ENCODE peak calls at places on chromosome 18, in five cellular contexts. J, Y, Z, G and U are unnamed samples.

GRCh38 chr18:35122586-35123224 is 81.5 kb downstream of the MAPRE2 start:
- DNase-seq in J (no peak), Y (peak), Z (no peak), G (no peak), U (no peak)

GRCh38 chr18:44520981-44521672 is 159.6 kb upstream of the SETBP1 start:
- DNase-seq in J (no peak), Y (no peak), Z (no peak), G (no peak), U (no peak)

GRCh38 chr18:42486296-42486695 is 531.3 kb downstream of the PIK3C3 start:
- DNase-seq in J (no peak), Y (no peak), Z (no peak), G (no peak), U (no peak)

GRCh38 chr18:62374410-62374965 is 49.4 kb downstream of the TNFRSF11A start:
- DNase-seq in J (no peak), Y (no peak), Z (no peak), G (no peak), U (no peak)

GRCh38 chr18:46097853-46098615 is at the start of gene ATP5F1A:
- DNase-seq in J (peak), Y (peak), Z (peak), G (peak), U (peak)

GRCh38 chr18:47677952-47678351 is 252.5 kb downstream of the SMAD2 start:
- DNase-seq in J (no peak), Y (no peak), Z (no peak), G (no peak), U (no peak)

GRCh38 chr18:49227456-49227855 is 233.0 kb downstream of the DYM start:
- DNase-seq in J (no peak), Y (no peak), Z (no peak), G (no peak), U (no peak)

GRCh38 chr18:26394047-26394654 is 154.2 kb downstream of the KCTD1 start:
- DNase-seq in J (no peak), Y (no peak), Z (no peak), G (no peak), U (no peak)

GRCh38 chr18:907880-908512 is 3.3 kb downstream of the ADCYAP1 start:
- DNase-seq in J (no peak), Y (no peak), Z (no peak), G (no peak), U (peak)

GRCh38 chr18:59501876-59502221 is 142.8 kb upstream of the LMAN1 start:
- DNase-seq in J (no peak), Y (no peak), Z (no peak), G (no peak), U (no peak)

GRCh38 chr18:70288851-70289328 is at the start of gene SOCS6:
- DNase-seq in J (peak), Y (peak), Z (peak), G (no peak), U (peak)

GRCh38 chr18:7577706-7578105 is 10.6 kb downstream of the PTPRM start:
- DNase-seq in J (no peak), Y (no peak), Z (no peak), G (no peak), U (no peak)

GRCh38 chr18:8399138-8399537 is 210.1 kb upstream of the RAB12 start:
- DNase-seq in J (no peak), Y (no peak), Z (no peak), G (no peak), U (no peak)

GRCh38 chr18:76658627-76659026 is 163.6 kb upstream of the ZNF516 start:
- DNase-seq in J (no peak), Y (peak), Z (no peak), G (no peak), U (peak)

GRCh38 chr18:51890762-51891161 is 449.2 kb upstream of the DCC start:
- DNase-seq in J (peak), Y (no peak), Z (peak), G (no peak), U (no peak)

GRCh38 chr18:56083097-56083865 is 495.3 kb upstream of the TCF4 start:
- DNase-seq in J (no peak), Y (peak), Z (no peak), G (no peak), U (no peak)
- TF ChIP-seq POLR2A in J (no peak), Y (no peak), Z (no peak), G (no peak), U (no peak)

DNA sequence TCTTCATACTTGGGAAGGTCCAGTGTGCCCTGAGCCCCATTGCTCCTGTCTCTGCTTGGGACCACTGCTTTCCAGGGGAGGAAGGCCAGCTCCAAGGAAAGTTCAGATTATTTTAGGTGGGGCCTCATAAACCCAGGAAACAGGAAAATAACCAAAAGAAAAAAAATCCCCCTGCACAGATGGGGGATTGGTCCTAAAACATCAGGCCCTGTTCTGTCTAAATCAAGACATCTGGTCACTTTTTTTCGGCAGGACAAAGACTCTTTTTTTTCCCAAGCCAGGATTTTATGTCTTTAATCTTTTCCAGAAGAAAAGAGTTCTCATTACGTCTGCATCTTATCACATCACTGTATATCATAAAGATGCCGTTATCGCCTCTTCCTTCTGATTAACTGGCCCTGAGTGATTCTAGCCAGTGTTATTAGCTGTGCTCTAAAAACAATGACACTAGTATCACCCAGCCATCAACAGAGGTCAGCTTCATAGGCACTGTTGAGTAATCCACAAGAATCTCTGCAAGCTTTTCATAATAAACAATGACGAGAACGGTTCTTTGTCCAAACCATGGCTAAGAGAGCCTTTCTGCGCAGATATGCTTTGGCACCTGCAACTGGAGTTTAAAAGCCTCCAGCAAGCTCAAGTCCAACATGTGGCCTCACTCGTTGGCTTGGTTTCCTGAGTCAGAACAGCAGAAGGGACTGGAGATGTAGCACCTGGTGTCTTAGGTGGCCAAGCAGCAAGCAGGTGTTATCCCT is 138.2 kb downstream of the VAPA start:
- DNase-seq in J (no peak), Y (no peak), Z (no peak), G (no peak), U (no peak)
- TF ChIP-seq POLR2AphosphoS5 in J (peak), Y (no peak), Z (peak), G (no peak), U (no peak)

DNA sequence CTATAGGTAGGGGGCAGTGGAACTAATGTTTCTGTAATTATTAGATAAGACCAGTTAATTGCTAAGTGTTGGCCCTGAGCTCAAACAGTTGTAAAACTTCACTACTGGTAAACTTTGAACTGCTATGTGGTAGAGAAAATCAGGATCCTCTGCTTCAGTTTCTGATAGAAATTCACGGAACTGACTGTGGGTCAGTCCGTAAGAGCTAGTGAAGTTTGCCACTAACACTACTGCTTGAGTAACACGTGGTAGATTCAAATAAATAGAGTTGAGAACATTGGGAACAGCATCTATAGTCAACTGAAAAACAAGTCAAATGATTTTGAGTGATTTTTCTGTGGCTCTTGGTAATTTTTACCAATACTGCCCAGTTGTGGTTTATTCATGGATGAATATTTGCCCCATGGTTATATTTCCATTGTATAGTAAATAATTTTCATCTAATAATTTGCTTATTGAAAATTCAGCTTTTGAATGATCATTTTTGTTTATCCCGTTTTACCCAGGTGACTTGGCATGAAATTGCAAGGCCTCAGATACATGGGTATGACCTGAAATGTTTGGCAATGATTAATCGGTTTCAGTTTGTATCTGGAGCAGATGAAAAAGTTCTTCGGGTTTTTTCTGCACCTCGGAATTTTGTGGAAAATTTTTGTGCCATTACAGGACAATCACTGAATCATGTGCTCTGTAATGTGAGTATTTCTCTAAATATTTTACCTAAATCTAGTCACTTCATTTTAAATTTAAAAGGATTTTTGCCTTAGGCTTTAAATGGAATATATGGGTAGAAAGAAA is 26.5 kb downstream of the ELP2 start:
- DNase-seq in J (no peak), Y (no peak), Z (no peak), G (no peak), U (no peak)
- TF ChIP-seq POLR2A in J (no peak), Y (no peak), Z (no peak), G (no peak), U (no peak)

DNA sequence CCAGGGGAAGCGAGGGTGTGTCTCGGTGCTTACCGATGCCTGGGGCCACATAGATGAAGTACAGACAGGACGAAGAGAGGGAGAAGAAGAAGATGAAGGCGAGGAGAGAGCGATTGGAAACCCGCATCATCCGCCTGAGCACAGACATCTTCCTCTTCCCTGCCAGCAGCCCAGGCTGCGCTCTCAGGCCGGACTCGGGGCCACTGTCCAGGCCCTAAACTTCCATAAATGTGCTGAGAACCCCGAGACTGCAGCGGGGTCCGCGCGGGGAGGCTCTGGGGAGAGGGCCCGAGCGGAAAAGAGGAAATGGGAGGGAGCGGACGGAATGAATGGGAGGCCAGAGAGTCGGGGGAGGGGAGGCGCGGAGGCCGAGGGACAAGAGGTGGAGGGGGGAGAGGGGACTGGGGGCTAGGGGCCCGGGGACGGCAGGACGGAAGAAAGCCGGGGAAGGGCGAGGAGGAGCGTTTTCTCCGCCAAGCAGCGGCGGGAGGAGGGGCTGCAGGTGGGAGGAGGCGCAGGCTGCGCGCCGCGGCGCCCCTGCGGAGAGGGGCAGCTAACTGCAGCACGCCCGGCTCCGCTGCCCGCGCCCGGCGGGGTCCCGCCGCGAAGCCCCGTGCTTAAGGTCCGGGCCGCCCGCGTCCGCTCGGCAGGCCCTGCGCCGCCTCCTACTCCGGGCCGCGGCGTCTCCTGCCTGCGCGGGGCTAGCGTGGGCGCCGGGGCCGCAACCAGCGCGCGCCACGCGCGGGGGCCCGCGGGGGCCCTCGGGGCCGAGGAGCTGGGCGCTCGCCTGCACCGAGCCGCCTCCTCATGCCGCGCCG is at the start of gene B4GALT6:
- DNase-seq in J (no peak), Y (peak), Z (peak), G (no peak), U (peak)
- TF ChIP-seq POLR2AphosphoS5 in J (no peak), Y (no peak), Z (no peak), G (no peak), U (peak)

DNA sequence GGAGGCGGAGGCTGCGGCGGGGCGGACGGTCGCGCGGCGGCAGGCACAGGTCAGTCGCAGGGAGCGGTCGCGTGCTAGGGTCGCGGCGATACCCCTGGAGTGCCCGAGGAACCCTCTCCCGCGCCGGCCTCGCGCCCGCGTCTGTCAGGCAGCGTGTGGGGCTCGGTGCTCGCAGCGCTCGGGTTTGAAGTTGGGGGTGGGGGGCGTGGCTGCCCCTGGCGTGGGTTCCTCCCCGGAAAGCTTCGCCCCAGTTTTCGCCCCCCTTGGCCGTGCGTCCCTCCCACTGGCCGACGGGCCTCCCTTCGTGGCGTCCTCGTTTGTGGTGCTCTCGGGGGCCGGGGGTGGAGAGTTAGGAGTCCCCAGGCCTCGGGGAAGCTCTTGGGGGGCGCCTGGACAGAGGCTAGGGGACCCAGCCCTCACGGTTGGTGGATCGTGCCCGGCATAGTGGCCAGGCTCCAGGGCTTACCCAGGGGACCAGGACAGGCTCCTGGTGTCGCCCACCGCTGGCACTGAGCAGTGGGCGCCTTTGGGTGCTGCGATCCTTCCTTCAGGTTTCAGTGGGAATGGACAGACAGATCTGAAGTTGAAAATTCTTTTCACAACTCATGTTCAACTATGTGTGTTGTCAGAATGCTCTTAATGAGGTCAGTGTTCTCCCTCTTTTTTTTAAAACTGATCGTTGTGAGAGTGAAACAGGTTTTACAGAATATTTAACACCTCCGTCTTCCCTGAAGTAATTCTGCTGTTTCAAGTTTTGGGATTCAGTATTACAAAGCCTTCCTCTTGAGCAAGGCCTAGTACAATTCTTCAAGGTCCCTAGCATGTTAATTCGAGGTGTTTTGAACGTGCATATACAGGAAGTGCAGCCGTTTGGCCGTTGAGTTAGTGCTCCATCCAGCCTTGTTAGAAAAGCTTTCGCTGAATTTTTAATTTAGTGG is 599 bp downstream of the RALBP1 start:
- DNase-seq in J (peak), Y (peak), Z (peak), G (no peak), U (peak)
- TF ChIP-seq POLR2A in J (no peak), Y (peak), Z (no peak), G (no peak), U (peak)

DNA sequence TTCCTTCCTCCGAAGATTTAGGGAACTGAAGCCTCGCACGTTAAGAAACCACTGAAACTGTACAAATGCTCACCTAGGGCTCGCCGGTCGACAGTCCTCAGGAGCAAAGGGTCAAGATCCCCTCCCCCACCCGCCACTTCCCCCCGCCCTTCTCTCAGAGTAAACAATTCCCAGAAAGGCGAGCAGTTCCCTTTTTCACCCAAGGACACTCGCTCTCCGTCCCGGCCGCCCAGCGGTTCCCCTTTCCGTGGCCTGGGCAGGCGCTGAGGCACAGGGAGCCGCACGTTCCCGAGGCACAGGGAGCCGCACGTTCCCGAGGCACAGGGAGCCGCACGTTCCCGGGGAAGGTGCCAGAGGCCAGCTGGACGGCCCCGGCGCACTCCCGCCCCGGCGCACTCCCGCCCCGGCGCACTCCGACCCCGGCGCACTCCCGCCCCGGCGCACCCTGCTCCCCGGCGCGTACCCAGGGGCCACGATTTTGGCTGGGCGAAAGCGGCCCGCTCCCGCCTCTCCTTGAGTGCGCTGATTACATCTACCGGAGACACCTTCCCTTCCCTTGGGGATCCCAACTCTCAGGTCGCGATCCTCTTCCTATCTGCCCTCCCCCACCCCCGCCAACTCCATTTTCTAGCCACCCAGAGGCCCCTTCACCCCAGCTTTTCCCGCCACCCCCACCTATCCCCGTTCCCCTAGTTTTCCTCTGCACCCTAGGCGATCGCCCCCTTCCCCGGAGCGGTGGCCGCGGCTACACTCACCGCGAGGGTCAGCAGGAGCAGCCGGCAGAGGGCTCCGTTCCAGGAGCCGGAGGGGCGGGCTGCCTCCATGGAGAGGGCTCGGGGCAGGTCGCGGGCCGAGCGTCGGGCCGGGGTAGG is 837 bp downstream of the DSC2 start:
- DNase-seq in J (peak), Y (peak), Z (peak), G (no peak), U (no peak)
- TF ChIP-seq POLR2AphosphoS5 in J (peak), Y (peak), Z (no peak), G (peak), U (no peak)

GRCh38 chr18:29096380-29096779 is 919.5 kb upstream of the CDH2 start:
- DNase-seq in J (no peak), Y (no peak), Z (no peak), G (no peak), U (no peak)
- TF ChIP-seq POLR2A in J (no peak), Y (no peak), Z (no peak), G (no peak), U (no peak)

DNA sequence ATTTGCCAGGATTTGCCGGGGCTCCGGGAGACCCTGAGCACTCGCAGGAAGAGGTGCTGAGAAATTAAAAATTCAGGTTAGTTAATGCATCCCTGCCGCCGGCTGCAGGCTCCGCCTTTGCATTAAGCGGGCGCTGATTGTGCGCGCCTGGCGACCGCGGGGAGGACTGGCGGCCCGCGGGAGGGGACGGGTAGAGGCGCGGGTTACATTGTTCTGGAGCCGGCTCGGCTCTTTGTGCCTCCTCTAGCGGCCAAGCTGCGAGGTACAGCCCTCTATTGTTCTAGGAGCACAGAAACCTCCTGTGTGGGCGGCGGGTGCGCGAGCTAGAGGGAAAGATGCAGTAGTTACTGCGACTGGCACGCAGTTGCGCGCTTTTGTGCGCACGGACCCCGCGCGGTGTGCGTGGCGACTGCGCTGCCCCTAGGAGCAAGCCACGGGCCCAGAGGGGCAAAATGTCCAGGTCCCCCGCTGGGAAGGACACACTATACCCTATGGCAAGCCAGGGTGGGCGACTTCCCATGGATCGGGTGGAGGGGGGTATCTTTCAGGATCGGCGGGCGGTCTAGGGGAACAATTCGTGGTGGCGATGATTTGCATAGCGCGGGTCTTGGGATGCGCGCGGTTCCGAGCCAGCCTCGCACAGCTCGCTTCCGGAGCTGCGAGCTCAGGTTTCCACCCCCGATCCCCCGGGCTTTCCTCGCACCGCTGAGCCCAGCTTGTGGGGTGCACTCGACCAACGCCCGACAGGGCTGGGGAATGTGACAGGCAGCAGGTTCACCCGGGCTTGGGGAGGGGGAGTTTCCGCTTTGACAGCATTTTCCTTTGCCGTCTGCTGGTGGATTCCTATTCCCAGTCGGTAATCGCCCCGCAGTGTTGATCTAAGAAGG is 2.9 kb downstream of the ONECUT2 start:
- DNase-seq in J (no peak), Y (no peak), Z (no peak), G (peak), U (no peak)
- TF ChIP-seq POLR2AphosphoS5 in J (no peak), Y (no peak), Z (no peak), G (no peak), U (no peak)